ENCODE peak calls at places on chromosomes 16 and 17, in four cellular contexts. X is M059J, M is kidney epithelial cell, B is fibroblast of mammary gland. A is an unnamed sample.

GRCh38 chr16:89393731-89394406 is 96.5 kb downstream of the ANKRD11 start:
- DNase-seq in B (no peak), X (no peak), M (no peak), A (no peak)

GRCh38 chr16:26643519-26643918 is 423.2 kb upstream of the C16orf82 start:
- DNase-seq in B (no peak), X (peak; percentile 0), M (no peak), A (no peak)

GRCh38 chr17:34675605-34676004 is 96.2 kb downstream of the TMEM132E start:
- DNase-seq in M (no peak), B (no peak), X (no peak), A (no peak)

GRCh38 chr17:40176409-40177110 is 710 bp upstream of the RAPGEFL1 start:
- DNase-seq in X (no peak), B (no peak), M (no peak), A (no peak)

GRCh38 chr16:528111-529011 is 849 bp downstream of the CAPN15 start:
- DNase-seq in B (peak; percentile 76), X (peak; percentile 88), M (no peak), A (peak; percentile 79)

GRCh38 chr16:50902457-50902856 is 160.6 kb downstream of the CYLD start:
- DNase-seq in M (no peak), X (no peak), B (no peak), A (no peak)

GRCh38 chr17:13495423-13495822 is 106.3 kb downstream of the HS3ST3A1 start:
- DNase-seq in X (no peak), M (no peak), B (no peak), A (no peak)

GRCh38 chr16:51875834-51876725 is 670.9 kb downstream of the TOX3 start:
- DNase-seq in B (no peak), X (peak; percentile 28), M (no peak), A (no peak)

GRCh38 chr16:88558457-88559442 is 11.5 kb upstream of the ZC3H18 start:
- DNase-seq in B (peak; percentile 71), M (no peak), X (peak; percentile 58), A (peak; percentile 66)

GRCh38 chr16:88382491-88383400 is at the start of gene ZNF469:
- DNase-seq in X (peak; percentile 40), B (peak; percentile 27), M (no peak), A (peak; percentile 12)

A was measured in kidney tubule cell.